ENCODE peak calls at places on chromosomes 12 and 14, in five cellular contexts. One of them, this sample, is unnamed.

GRCh38 chr12:117331691-117332090 is 29.7 kb downstream of the NOS1 start:
- DNase-seq in renal cortical epithelial cell: no peak
- DNase-seq in left colon: no peak
- DNase-seq in left cardiac atrium: no peak
- DNase-seq in HFFc6: no peak
- DNase-seq in this sample: no peak

GRCh38 chr12:127063339-127064090 is 1203.5 kb upstream of the TMEM132C start:
- DNase-seq in renal cortical epithelial cell: peak
- DNase-seq in HFFc6: no peak
- DNase-seq in left colon: no peak
- DNase-seq in left cardiac atrium: no peak
- DNase-seq in this sample: no peak

GRCh38 chr12:42698213-42698612 is 108.7 kb upstream of the PRICKLE1 start:
- DNase-seq in HFFc6: no peak
- DNase-seq in left colon: no peak
- DNase-seq in renal cortical epithelial cell: peak
- DNase-seq in left cardiac atrium: no peak
- DNase-seq in this sample: peak

GRCh38 chr12:22802883-22803640 is 178.1 kb downstream of the ETNK1 start:
- DNase-seq in left colon: no peak
- DNase-seq in left cardiac atrium: no peak
- DNase-seq in HFFc6: no peak
- DNase-seq in renal cortical epithelial cell: no peak
- DNase-seq in this sample: peak

GRCh38 chr14:61337893-61338292 is 16.5 kb downstream of the PRKCH start:
- DNase-seq in left cardiac atrium: no peak
- DNase-seq in renal cortical epithelial cell: no peak
- DNase-seq in left colon: no peak
- DNase-seq in HFFc6: no peak
- DNase-seq in this sample: no peak

GRCh38 chr14:82757775-82758174 is 1224.1 kb upstream of the SEL1L start:
- DNase-seq in left colon: no peak
- DNase-seq in HFFc6: no peak
- DNase-seq in renal cortical epithelial cell: no peak
- DNase-seq in left cardiac atrium: no peak
- DNase-seq in this sample: no peak

GRCh38 chr14:100067971-100068959 is 3.0 kb downstream of the EVL start:
- DNase-seq in left colon: peak
- DNase-seq in HFFc6: no peak
- DNase-seq in renal cortical epithelial cell: peak
- DNase-seq in left cardiac atrium: peak
- DNase-seq in this sample: peak

GRCh38 chr12:109014984-109015765 is 5.7 kb downstream of the SVOP start:
- DNase-seq in renal cortical epithelial cell: no peak
- DNase-seq in left colon: no peak
- DNase-seq in HFFc6: no peak
- DNase-seq in left cardiac atrium: no peak
- DNase-seq in this sample: no peak

GRCh38 chr14:96255501-96256366 is at the start of gene BDKRB1:
- DNase-seq in left colon: no peak
- DNase-seq in HFFc6: peak
- DNase-seq in left cardiac atrium: no peak
- DNase-seq in renal cortical epithelial cell: no peak
- DNase-seq in this sample: peak

GRCh38 chr12:115553622-115554021 is 723.9 kb downstream of the MED13L start:
- DNase-seq in renal cortical epithelial cell: no peak
- DNase-seq in left colon: no peak
- DNase-seq in HFFc6: no peak
- DNase-seq in left cardiac atrium: no peak
- DNase-seq in this sample: no peak

GRCh38 chr14:75928587-75929230 is 53.1 kb downstream of the TGFB3 start:
- DNase-seq in renal cortical epithelial cell: no peak
- DNase-seq in left colon: no peak
- DNase-seq in HFFc6: no peak
- DNase-seq in left cardiac atrium: no peak
- DNase-seq in this sample: no peak

GRCh38 chr14:38958589-38958988 is 144.4 kb downstream of the SEC23A start:
- DNase-seq in left cardiac atrium: no peak
- DNase-seq in left colon: no peak
- DNase-seq in renal cortical epithelial cell: peak
- DNase-seq in HFFc6: no peak
- DNase-seq in this sample: no peak

GRCh38 chr12:40225984-40226602 is 1.3 kb downstream of the LRRK2 start:
- DNase-seq in renal cortical epithelial cell: peak
- DNase-seq in left cardiac atrium: no peak
- DNase-seq in left colon: no peak
- DNase-seq in HFFc6: no peak
- DNase-seq in this sample: no peak

GRCh38 chr14:64682173-64682710 is 22.0 kb upstream of the PLEKHG3 start:
- DNase-seq in left colon: peak
- DNase-seq in HFFc6: peak
- DNase-seq in renal cortical epithelial cell: peak
- DNase-seq in left cardiac atrium: peak
- DNase-seq in this sample: peak

GRCh38 chr12:8680533-8680932 is 17.3 kb upstream of the RIMKLB start:
- DNase-seq in left cardiac atrium: no peak
- DNase-seq in renal cortical epithelial cell: no peak
- DNase-seq in HFFc6: no peak
- DNase-seq in left colon: no peak
- DNase-seq in this sample: no peak

GRCh38 chr12:92550234-92550633 is 152.6 kb upstream of the PLEKHG7 start:
- DNase-seq in renal cortical epithelial cell: no peak
- DNase-seq in HFFc6: no peak
- DNase-seq in left cardiac atrium: no peak
- DNase-seq in left colon: no peak
- DNase-seq in this sample: no peak

GRCh38 chr12:50916292-50916691 is 36.1 kb upstream of the HIGD1C start:
- DNase-seq in HFFc6: no peak
- DNase-seq in left colon: no peak
- DNase-seq in renal cortical epithelial cell: no peak
- DNase-seq in left cardiac atrium: no peak
- DNase-seq in this sample: no peak

GRCh38 chr12:12723147-12723680 is 6.0 kb downstream of the CDKN1B start:
- DNase-seq in renal cortical epithelial cell: no peak
- DNase-seq in left colon: no peak
- DNase-seq in left cardiac atrium: no peak
- DNase-seq in HFFc6: no peak
- DNase-seq in this sample: peak

GRCh38 chr12:62210422-62210821 is 49.8 kb upstream of the USP15 start:
- DNase-seq in HFFc6: peak
- DNase-seq in renal cortical epithelial cell: peak
- DNase-seq in left colon: peak
- DNase-seq in left cardiac atrium: no peak
- DNase-seq in this sample: peak

GRCh38 chr12:23204933-23205778 is 580.2 kb downstream of the ETNK1 start:
- DNase-seq in renal cortical epithelial cell: peak
- DNase-seq in left cardiac atrium: no peak
- DNase-seq in HFFc6: peak
- DNase-seq in left colon: no peak
- DNase-seq in this sample: peak

This sample was measured in EL.